ENCODE peak calls at places on chromosomes 2 and 18, in nine cellular contexts. B, T, S, Y, C, N, J, I and V are unnamed samples.

GRCh38 chr2:173854840-173855239 is 110.3 kb downstream of the SP3 start:
- DNase-seq in B (no peak), T (no peak), S (no peak), Y (no peak), C (no peak), N (peak), J (no peak), I (no peak), V (peak)

GRCh38 chr18:3110034-3110752 is 97.2 kb upstream of the LPIN2 start:
- DNase-seq in B (no peak), T (no peak), S (no peak), Y (no peak), C (no peak), N (no peak), J (no peak), I (no peak), V (no peak)

GRCh38 chr2:199572571-199572970 is 114.8 kb upstream of the SATB2 start:
- DNase-seq in B (no peak), T (no peak), S (no peak), Y (no peak), C (no peak), N (no peak), J (no peak), I (no peak), V (no peak)

GRCh38 chr2:239318091-239318725 is 82.6 kb downstream of the HDAC4 start:
- DNase-seq in B (no peak), T (no peak), S (no peak), Y (no peak), C (no peak), N (no peak), J (no peak), I (no peak), V (no peak)

GRCh38 chr18:45417392-45417791 is 197.9 kb upstream of the SLC14A2 start:
- DNase-seq in B (no peak), T (no peak), S (no peak), Y (no peak), C (no peak), N (no peak), J (no peak), I (no peak), V (no peak)

GRCh38 chr18:3262234-3263171 is 570 bp downstream of the MYL12B start:
- DNase-seq in B (no peak), T (no peak), S (no peak), Y (no peak), C (no peak), N (peak), J (no peak), I (peak), V (peak)

GRCh38 chr2:236574424-236575145 is 5.0 kb downstream of the ACKR3 start:
- DNase-seq in B (no peak), T (no peak), S (peak), Y (no peak), C (no peak), N (no peak), J (no peak), I (no peak), V (no peak)

GRCh38 chr2:76318848-76319247 is 608.1 kb upstream of the GCFC2 start:
- DNase-seq in B (no peak), T (no peak), S (no peak), Y (no peak), C (no peak), N (no peak), J (no peak), I (no peak), V (no peak)

GRCh38 chr2:23418490-23418911 is 33.5 kb downstream of the KLHL29 start:
- DNase-seq in B (peak), T (no peak), S (no peak), Y (no peak), C (no peak), N (peak), J (no peak), I (no peak), V (no peak)

GRCh38 chr2:235850289-235850688 is 317.9 kb downstream of the GBX2 start:
- DNase-seq in B (no peak), T (no peak), S (no peak), Y (no peak), C (no peak), N (no peak), J (no peak), I (no peak), V (no peak)

GRCh38 chr2:104857262-104858221 is 3.6 kb downstream of the POU3F3 start:
- DNase-seq in B (no peak), T (peak), S (no peak), Y (no peak), C (no peak), N (no peak), J (no peak), I (peak), V (no peak)

GRCh38 chr18:2961828-2962227 is 51.1 kb downstream of the LPIN2 start:
- DNase-seq in B (peak), T (no peak), S (peak), Y (no peak), C (no peak), N (peak), J (no peak), I (no peak), V (peak)

GRCh38 chr18:70384181-70384790 is 95.4 kb downstream of the SOCS6 start:
- DNase-seq in B (peak), T (no peak), S (no peak), Y (no peak), C (no peak), N (peak), J (no peak), I (no peak), V (peak)

GRCh38 chr2:109193807-109194702 is 65.0 kb downstream of the SH3RF3 start:
- DNase-seq in B (no peak), T (no peak), S (peak), Y (no peak), C (no peak), N (no peak), J (no peak), I (no peak), V (peak)

GRCh38 chr18:13137939-13138821 is 80.4 kb upstream of the LDLRAD4 start:
- DNase-seq in B (no peak), T (no peak), S (peak), Y (no peak), C (peak), N (peak), J (no peak), I (peak), V (peak)

GRCh38 chr2:226559536-226559935 is 240.1 kb downstream of the IRS1 start:
- DNase-seq in B (no peak), T (no peak), S (no peak), Y (no peak), C (no peak), N (no peak), J (no peak), I (no peak), V (no peak)

GRCh38 chr2:11373096-11373495 is 28.7 kb upstream of the ROCK2 start:
- DNase-seq in B (no peak), T (no peak), S (no peak), Y (no peak), C (no peak), N (no peak), J (no peak), I (no peak), V (peak)

GRCh38 chr2:222669353-222669752 is 2.1 kb upstream of the MOGAT1 start:
- DNase-seq in B (no peak), T (no peak), S (no peak), Y (no peak), C (no peak), N (no peak), J (no peak), I (no peak), V (peak)

GRCh38 chr2:234940527-234940926 is 11.3 kb upstream of the SH3BP4 start:
- DNase-seq in B (no peak), T (no peak), S (no peak), Y (no peak), C (no peak), N (no peak), J (no peak), I (no peak), V (no peak)

GRCh38 chr2:110104025-110104771 is 11.4 kb downstream of the MALL start:
- DNase-seq in B (no peak), T (peak), S (peak), Y (no peak), C (no peak), N (no peak), J (no peak), I (no peak), V (peak)

GRCh38 chr18:50709215-50709614 is 110.6 kb downstream of the MRO start:
- DNase-seq in B (no peak), T (no peak), S (no peak), Y (no peak), C (no peak), N (no peak), J (no peak), I (no peak), V (no peak)

GRCh38 chr2:42568431-42569115 is at the start of gene MTA3:
- DNase-seq in B (peak), T (peak), S (peak), Y (peak), C (peak), N (peak), J (peak), I (peak), V (peak)

GRCh38 chr2:241595600-241596140 is 37.1 kb downstream of the BOK start:
- DNase-seq in B (peak), T (no peak), S (no peak), Y (no peak), C (no peak), N (no peak), J (no peak), I (no peak), V (peak)

GRCh38 chr2:240932001-240932723 is 26.0 kb downstream of the CROCC2 start:
- DNase-seq in B (no peak), T (no peak), S (no peak), Y (no peak), C (no peak), N (no peak), J (no peak), I (no peak), V (no peak)

GRCh38 chr18:7089369-7089768 is 28.2 kb downstream of the LAMA1 start:
- DNase-seq in B (no peak), T (no peak), S (no peak), Y (no peak), C (no peak), N (no peak), J (no peak), I (no peak), V (no peak)

GRCh38 chr2:27085670-27086089 is 892 bp upstream of the KHK start:
- DNase-seq in B (peak), T (peak), S (peak), Y (peak), C (no peak), N (peak), J (peak), I (peak), V (peak)

GRCh38 chr2:113126845-113127645 is at the start of gene IL1RN:
- DNase-seq in B (no peak), T (no peak), S (no peak), Y (no peak), C (no peak), N (no peak), J (no peak), I (peak), V (no peak)

GRCh38 chr18:56709463-56709862 is 58.3 kb downstream of the WDR7 start:
- DNase-seq in B (peak), T (no peak), S (peak), Y (peak), C (no peak), N (peak), J (no peak), I (no peak), V (peak)

GRCh38 chr18:43719264-43719795 is 442.0 kb upstream of the SYT4 start:
- DNase-seq in B (peak), T (no peak), S (no peak), Y (no peak), C (no peak), N (no peak), J (no peak), I (no peak), V (no peak)

GRCh38 chr2:159202568-159203071 is 83.9 kb downstream of the WDSUB1 start:
- DNase-seq in B (peak), T (no peak), S (no peak), Y (no peak), C (no peak), N (peak), J (no peak), I (peak), V (no peak)

GRCh38 chr2:180523629-180524340 is 456.6 kb upstream of the UBE2E3 start:
- DNase-seq in B (peak), T (no peak), S (no peak), Y (no peak), C (no peak), N (peak), J (no peak), I (no peak), V (no peak)

GRCh38 chr2:236814558-236814957 is 244.9 kb downstream of the ACKR3 start:
- DNase-seq in B (no peak), T (no peak), S (no peak), Y (no peak), C (no peak), N (no peak), J (no peak), I (no peak), V (no peak)

GRCh38 chr2:197759013-197759412 is 26.1 kb downstream of the BOLL start:
- DNase-seq in B (no peak), T (no peak), S (no peak), Y (no peak), C (no peak), N (no peak), J (no peak), I (no peak), V (no peak)

GRCh38 chr2:31729065-31729439 is 148.3 kb upstream of the SRD5A2 start:
- DNase-seq in B (no peak), T (no peak), S (no peak), Y (no peak), C (no peak), N (no peak), J (no peak), I (no peak), V (no peak)

GRCh38 chr18:74613390-74613789 is 15.7 kb downstream of the ZNF407 start:
- DNase-seq in B (peak), T (no peak), S (no peak), Y (no peak), C (no peak), N (no peak), J (no peak), I (no peak), V (no peak)